ENCODE peak calls at places on chromosome 22, in ten cellular contexts. B is HAP-1, I is stomach, E is IMR-90, Y is lower lobe of right lung, R is endodermal cell, D is cardiac muscle cell, A is thoracic aorta, V is neuronal stem cell, N is GM23248. C is an unnamed sample.

GRCh38 chr22:49926916-49927315 is 8.5 kb downstream of the CRELD2 start:
- DNase-seq in B (no peak), I (no peak), E (no peak), Y (no peak), R (no peak), D (no peak), A (no peak), V (no peak), N (no peak), C (no peak)

GRCh38 chr22:23070418-23071162 is at the start of gene GNAZ:
- DNase-seq in B (peak; percentile 22), I (no peak), E (no peak), Y (peak; percentile 52), R (peak; percentile 82), D (peak; percentile 30), A (no peak), V (peak; percentile 51), N (peak; percentile 12), C (no peak)

GRCh38 chr22:42909363-42910058 is 52.4 kb upstream of the ARFGAP3 start:
- DNase-seq in B (no peak), I (no peak), E (no peak), Y (peak; percentile 39), R (no peak), D (no peak), A (no peak), V (no peak), N (no peak), C (no peak)

GRCh38 chr22:19622061-19622441 is 92.3 kb upstream of the SEPTIN5 start:
- DNase-seq in B (no peak), I (no peak), E (no peak), Y (no peak), R (no peak), D (no peak), A (no peak), V (no peak), N (no peak), C (no peak)

GRCh38 chr22:47456031-47456430 is 693.6 kb downstream of the TBC1D22A start:
- DNase-seq in B (no peak), I (no peak), E (no peak), Y (no peak), R (no peak), D (no peak), A (no peak), V (no peak), N (no peak), C (no peak)

GRCh38 chr22:26722159-26722558 is 64.8 kb downstream of the MIAT start:
- DNase-seq in B (no peak), I (no peak), E (peak; percentile 63), Y (no peak), R (no peak), D (no peak), A (no peak), V (no peak), N (peak; percentile 85), C (no peak)

GRCh38 chr22:32849501-32849900 is 48.0 kb downstream of the TIMP3 start:
- DNase-seq in B (no peak), I (no peak), E (no peak), Y (no peak), R (no peak), D (no peak), A (no peak), V (no peak), N (no peak), C (no peak)

GRCh38 chr22:43159484-43160178 is 8.3 kb downstream of the TSPO start:
- DNase-seq in B (no peak), I (peak; percentile 96), E (no peak), Y (no peak), R (peak; percentile 86), D (no peak), A (no peak), V (no peak), N (peak; percentile 52), C (no peak)

GRCh38 chr22:43277091-43277490 is 66.1 kb downstream of the SCUBE1 start:
- DNase-seq in B (no peak), I (no peak), E (no peak), Y (no peak), R (no peak), D (no peak), A (no peak), V (no peak), N (no peak), C (no peak)

GRCh38 chr22:27627444-27627833 is 174.1 kb downstream of the MN1 start:
- DNase-seq in B (no peak), I (no peak), E (no peak), Y (no peak), R (no peak), D (no peak), A (no peak), V (no peak), N (peak; percentile 20), C (no peak)

GRCh38 chr22:49670610-49671330 is 156.9 kb downstream of the BRD1 start:
- DNase-seq in B (no peak), I (peak; percentile 23), E (no peak), Y (peak; percentile 55), R (peak; percentile 79), D (no peak), A (no peak), V (peak; percentile 18), N (no peak), C (no peak)

GRCh38 chr22:20156042-20156389 is 5.2 kb upstream of the CCDC188 start:
- DNase-seq in B (no peak), I (no peak), E (no peak), Y (no peak), R (no peak), D (no peak), A (no peak), V (no peak), N (no peak), C (no peak)

GRCh38 chr22:41657709-41658108 is 31.0 kb downstream of the SNU13 start:
- DNase-seq in B (no peak), I (no peak), E (no peak), Y (no peak), R (no peak), D (no peak), A (no peak), V (no peak), N (no peak), C (no peak)
- H3K36me3 ChIP-seq in B (peaks cover 93% of the 10 kb centered on the region), I (peaks cover 100% of the 10 kb centered on the region), E (peaks cover 59% of the 10 kb centered on the region), Y (peaks cover 100% of the 10 kb centered on the region), R (peaks cover 93% of the 10 kb centered on the region), D (peaks cover 80% of the 10 kb centered on the region), A (peaks cover 86% of the 10 kb centered on the region), V (peaks cover 70% of the 10 kb centered on the region), N (peaks cover 85% of the 10 kb centered on the region), C (peaks cover 7% of the 10 kb centered on the region)

GRCh38 chr22:40328551-40328950 is 17.7 kb upstream of the ADSL start:
- DNase-seq in B (no peak), I (no peak), E (no peak), Y (no peak), R (no peak), D (no peak), A (no peak), V (no peak), N (no peak), C (no peak)

GRCh38 chr22:40326905-40327735 is 19.2 kb upstream of the ADSL start:
- DNase-seq in B (no peak), I (no peak), E (peak; percentile 67), Y (no peak), R (peak; percentile 68), D (no peak), A (no peak), V (peak; percentile 29), N (peak; percentile 13), C (no peak)

GRCh38 chr22:40331706-40332105 is 14.6 kb upstream of the ADSL start:
- DNase-seq in B (no peak), I (no peak), E (no peak), Y (no peak), R (peak; percentile 62), D (no peak), A (no peak), V (no peak), N (no peak), C (no peak)

GRCh38 chr22:40329466-40329865 is 16.8 kb upstream of the ADSL start:
- DNase-seq in B (no peak), I (no peak), E (no peak), Y (no peak), R (no peak), D (no peak), A (no peak), V (no peak), N (no peak), C (no peak)

DNA sequence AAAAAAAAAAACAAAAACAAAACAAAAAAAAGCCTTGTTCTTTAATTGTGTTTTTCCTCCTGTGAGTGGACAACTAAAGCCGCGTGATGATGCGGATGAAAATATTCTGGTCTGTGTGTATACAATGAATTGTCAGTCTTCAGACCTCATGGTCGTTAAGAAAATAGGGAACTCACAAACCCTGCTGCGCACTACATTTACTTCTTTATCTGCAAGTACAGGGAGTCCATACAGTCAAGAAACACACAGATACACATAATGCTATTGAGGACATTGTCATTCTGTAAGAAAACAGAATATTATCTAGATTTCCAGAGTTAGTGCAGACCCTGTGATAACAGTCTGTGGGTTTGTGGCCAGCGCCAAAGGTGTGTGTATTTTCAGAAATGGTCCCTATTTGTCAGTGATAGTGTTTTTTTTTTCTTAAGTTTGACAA is 17.3 kb upstream of the ADSL start:
- DNase-seq in B (no peak), I (no peak), E (no peak), Y (no peak), R (no peak), D (no peak), A (no peak), V (no peak), N (no peak), C (no peak)
- H3K4me3 ChIP-seq in B (no peak overlapping the region), I (no peak overlapping the region), E (no peak overlapping the region), Y (no peak overlapping the region), R (no peak overlapping the region), D (no peak overlapping the region), A (no peak overlapping the region), V (no peak overlapping the region), N (no peak overlapping the region), C (no peak overlapping the region)

DNA sequence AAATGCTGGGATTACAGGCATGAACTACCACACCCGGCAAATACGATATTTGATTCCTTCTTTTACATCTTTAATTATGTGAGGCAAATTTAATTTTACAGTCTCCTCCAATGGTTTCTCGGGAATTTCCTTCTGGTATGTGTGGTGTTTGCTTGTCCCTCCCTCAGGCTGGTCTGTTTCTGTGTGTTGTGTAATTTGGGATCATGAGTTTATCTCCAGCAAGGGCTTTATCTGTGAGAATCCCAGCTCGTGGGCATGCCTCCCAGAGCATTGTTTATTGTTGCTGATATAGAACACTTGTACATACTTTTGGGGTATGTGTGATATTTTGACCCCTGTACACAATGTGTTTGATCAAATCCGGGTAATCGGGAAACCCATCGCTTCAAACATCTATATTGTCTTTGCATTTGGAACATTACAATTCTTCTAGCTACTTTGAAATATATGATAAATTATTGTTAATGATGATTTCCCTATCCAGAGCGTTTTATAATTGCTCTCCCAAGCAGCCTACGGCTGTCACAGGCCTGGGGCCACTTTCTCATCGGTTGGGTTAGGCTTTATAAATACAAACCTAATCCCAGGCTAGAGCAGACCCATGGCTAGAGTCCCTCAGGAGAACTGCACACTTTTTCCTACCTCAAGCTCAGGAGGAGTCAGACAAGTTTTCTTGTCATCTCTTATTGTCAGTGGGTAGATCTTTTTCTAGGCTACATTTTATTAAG is 15.0 kb upstream of the PRR5 start:
- DNase-seq in B (no peak), I (no peak), E (peak; percentile 81), Y (no peak), R (no peak), D (no peak), A (no peak), V (no peak), N (no peak), C (no peak)
- H3K4me1 ChIP-seq in B (peaks cover 10% of the 10 kb centered on the region), I (peaks cover 18% of the 10 kb centered on the region), E (peaks cover 25% of the 10 kb centered on the region), Y (peaks cover 10% of the 10 kb centered on the region), R (no peaks in the 10 kb centered on the region), D (no peaks in the 10 kb centered on the region), A (no peaks in the 10 kb centered on the region), V (peaks cover 2% of the 10 kb centered on the region), N (peaks cover 28% of the 10 kb centered on the region), C (peaks cover 9% of the 10 kb centered on the region)

GRCh38 chr22:33867118-33867863 is 53.0 kb downstream of the LARGE1 start:
- DNase-seq in B (no peak), I (peak; percentile 35), E (peak; percentile 77), Y (no peak), R (no peak), D (no peak), A (no peak), V (no peak), N (peak; percentile 72), C (no peak)
- H3K36me3 ChIP-seq in B (no peaks in the 10 kb centered on the region), I (no peaks in the 10 kb centered on the region), E (no peaks in the 10 kb centered on the region), Y (no peaks in the 10 kb centered on the region), R (no peaks in the 10 kb centered on the region), D (no peaks in the 10 kb centered on the region), A (no peaks in the 10 kb centered on the region), V (no peaks in the 10 kb centered on the region), N (no peaks in the 10 kb centered on the region), C (no peaks in the 10 kb centered on the region)

C was measured in gastrocnemius medialis.